ENCODE peak calls at places on chromosomes 13 and 19, in eight cellular contexts. One of them, this sample, is unnamed.

GRCh38 chr13:40236566-40237168 is 429.8 kb downstream of the FOXO1 start:
- DNase-seq in cardiac muscle cell: peak
- DNase-seq in body of pancreas: no peak
- DNase-seq in breast epithelium: no peak
- DNase-seq in tibial artery: peak
- DNase-seq in left lung: no peak
- DNase-seq in AG04450: no peak
- DNase-seq in left ventricle myocardium inferior: peak
- DNase-seq in this sample: no peak

GRCh38 chr19:40625406-40626120 is 24.4 kb downstream of the LTBP4 start:
- DNase-seq in breast epithelium: no peak
- DNase-seq in body of pancreas: no peak
- DNase-seq in cardiac muscle cell: no peak
- DNase-seq in AG04450: no peak
- DNase-seq in tibial artery: no peak
- DNase-seq in left lung: no peak
- DNase-seq in left ventricle myocardium inferior: no peak
- DNase-seq in this sample: no peak

GRCh38 chr13:40031031-40031430 is 375.6 kb downstream of the COG6 start:
- DNase-seq in tibial artery: no peak
- DNase-seq in breast epithelium: no peak
- DNase-seq in left ventricle myocardium inferior: no peak
- DNase-seq in AG04450: peak
- DNase-seq in left lung: no peak
- DNase-seq in body of pancreas: no peak
- DNase-seq in cardiac muscle cell: peak
- DNase-seq in this sample: no peak

GRCh38 chr13:83440465-83440864 is 441.8 kb downstream of the SLITRK1 start:
- DNase-seq in cardiac muscle cell: no peak
- DNase-seq in AG04450: no peak
- DNase-seq in tibial artery: no peak
- DNase-seq in left lung: no peak
- DNase-seq in left ventricle myocardium inferior: no peak
- DNase-seq in breast epithelium: no peak
- DNase-seq in body of pancreas: no peak
- DNase-seq in this sample: no peak

GRCh38 chr19:37979547-37980082 is 72.6 kb downstream of the SIPA1L3 start:
- DNase-seq in AG04450: no peak
- DNase-seq in tibial artery: peak
- DNase-seq in breast epithelium: no peak
- DNase-seq in body of pancreas: no peak
- DNase-seq in left ventricle myocardium inferior: no peak
- DNase-seq in left lung: no peak
- DNase-seq in cardiac muscle cell: no peak
- DNase-seq in this sample: no peak

GRCh38 chr13:74129500-74130144 is 4.6 kb downstream of the KLF12 start:
- DNase-seq in left lung: no peak
- DNase-seq in breast epithelium: no peak
- DNase-seq in left ventricle myocardium inferior: peak
- DNase-seq in AG04450: no peak
- DNase-seq in cardiac muscle cell: no peak
- DNase-seq in body of pancreas: no peak
- DNase-seq in tibial artery: no peak
- DNase-seq in this sample: no peak

GRCh38 chr13:105070452-105070851 is 1465.0 kb downstream of the EFNB2 start:
- DNase-seq in left ventricle myocardium inferior: no peak
- DNase-seq in breast epithelium: no peak
- DNase-seq in body of pancreas: no peak
- DNase-seq in cardiac muscle cell: no peak
- DNase-seq in tibial artery: no peak
- DNase-seq in left lung: no peak
- DNase-seq in AG04450: no peak
- DNase-seq in this sample: no peak

GRCh38 chr13:79353698-79354097 is 52.4 kb downstream of the RBM26 start:
- DNase-seq in body of pancreas: no peak
- DNase-seq in breast epithelium: no peak
- DNase-seq in AG04450: no peak
- DNase-seq in left ventricle myocardium inferior: no peak
- DNase-seq in left lung: no peak
- DNase-seq in tibial artery: no peak
- DNase-seq in cardiac muscle cell: peak
- DNase-seq in this sample: no peak

GRCh38 chr19:53088091-53088490 is 15.1 kb downstream of the ZNF160 start:
- DNase-seq in left ventricle myocardium inferior: no peak
- DNase-seq in body of pancreas: no peak
- DNase-seq in cardiac muscle cell: peak
- DNase-seq in AG04450: no peak
- DNase-seq in left lung: no peak
- DNase-seq in breast epithelium: no peak
- DNase-seq in tibial artery: no peak
- DNase-seq in this sample: no peak

GRCh38 chr13:113040031-113040430 is 65.6 kb upstream of the F7 start:
- DNase-seq in tibial artery: no peak
- DNase-seq in body of pancreas: no peak
- DNase-seq in breast epithelium: no peak
- DNase-seq in AG04450: no peak
- DNase-seq in left lung: no peak
- DNase-seq in cardiac muscle cell: no peak
- DNase-seq in left ventricle myocardium inferior: no peak
- DNase-seq in this sample: no peak

GRCh38 chr19:34171539-34171876 is 796 bp upstream of the LSM14A start:
- DNase-seq in cardiac muscle cell: peak
- DNase-seq in tibial artery: no peak
- DNase-seq in AG04450: peak
- DNase-seq in left lung: no peak
- DNase-seq in breast epithelium: no peak
- DNase-seq in left ventricle myocardium inferior: no peak
- DNase-seq in body of pancreas: no peak
- DNase-seq in this sample: no peak

GRCh38 chr19:13095934-13096890 is 6.4 kb downstream of the LYL1 start:
- DNase-seq in left ventricle myocardium inferior: no peak
- DNase-seq in left lung: no peak
- DNase-seq in cardiac muscle cell: no peak
- DNase-seq in breast epithelium: no peak
- DNase-seq in tibial artery: no peak
- DNase-seq in body of pancreas: no peak
- DNase-seq in AG04450: no peak
- DNase-seq in this sample: no peak

GRCh38 chr19:45294291-45295029 is 28.2 kb downstream of the CKM start:
- DNase-seq in left lung: no peak
- DNase-seq in cardiac muscle cell: no peak
- DNase-seq in left ventricle myocardium inferior: peak
- DNase-seq in breast epithelium: no peak
- DNase-seq in AG04450: no peak
- DNase-seq in body of pancreas: peak
- DNase-seq in tibial artery: peak
- DNase-seq in this sample: peak

GRCh38 chr13:67147257-67148218 is 82.6 kb downstream of the PCDH9 start:
- DNase-seq in body of pancreas: no peak
- DNase-seq in breast epithelium: no peak
- DNase-seq in left lung: no peak
- DNase-seq in AG04450: peak
- DNase-seq in cardiac muscle cell: peak
- DNase-seq in left ventricle myocardium inferior: no peak
- DNase-seq in tibial artery: no peak
- DNase-seq in this sample: no peak

GRCh38 chr19:15540435-15540834 is 32.1 kb downstream of the CYP4F22 start:
- DNase-seq in body of pancreas: no peak
- DNase-seq in breast epithelium: no peak
- DNase-seq in tibial artery: no peak
- DNase-seq in left ventricle myocardium inferior: no peak
- DNase-seq in cardiac muscle cell: no peak
- DNase-seq in left lung: no peak
- DNase-seq in AG04450: no peak
- DNase-seq in this sample: no peak

GRCh38 chr13:41289463-41289881 is 21.6 kb upstream of the NAA16 start:
- DNase-seq in cardiac muscle cell: no peak
- DNase-seq in left ventricle myocardium inferior: no peak
- DNase-seq in breast epithelium: no peak
- DNase-seq in body of pancreas: no peak
- DNase-seq in AG04450: no peak
- DNase-seq in left lung: no peak
- DNase-seq in tibial artery: no peak
- DNase-seq in this sample: no peak

GRCh38 chr19:56476671-56477428 is at the start of gene ZNF667:
- DNase-seq in body of pancreas: no peak
- DNase-seq in breast epithelium: no peak
- DNase-seq in cardiac muscle cell: peak
- DNase-seq in left ventricle myocardium inferior: peak
- DNase-seq in AG04450: no peak
- DNase-seq in left lung: no peak
- DNase-seq in tibial artery: no peak
- DNase-seq in this sample: peak

GRCh38 chr19:56132316-56132822 is 8.7 kb upstream of the ZNF444 start:
- DNase-seq in cardiac muscle cell: peak
- DNase-seq in body of pancreas: no peak
- DNase-seq in left lung: peak
- DNase-seq in left ventricle myocardium inferior: no peak
- DNase-seq in tibial artery: no peak
- DNase-seq in breast epithelium: no peak
- DNase-seq in AG04450: no peak
- DNase-seq in this sample: no peak

GRCh38 chr19:7534531-7534980 is 961 bp upstream of the PNPLA6 start:
- DNase-seq in left ventricle myocardium inferior: peak
- DNase-seq in cardiac muscle cell: peak
- DNase-seq in breast epithelium: no peak
- DNase-seq in tibial artery: peak
- DNase-seq in body of pancreas: peak
- DNase-seq in left lung: peak
- DNase-seq in AG04450: peak
- DNase-seq in this sample: peak

DNA sequence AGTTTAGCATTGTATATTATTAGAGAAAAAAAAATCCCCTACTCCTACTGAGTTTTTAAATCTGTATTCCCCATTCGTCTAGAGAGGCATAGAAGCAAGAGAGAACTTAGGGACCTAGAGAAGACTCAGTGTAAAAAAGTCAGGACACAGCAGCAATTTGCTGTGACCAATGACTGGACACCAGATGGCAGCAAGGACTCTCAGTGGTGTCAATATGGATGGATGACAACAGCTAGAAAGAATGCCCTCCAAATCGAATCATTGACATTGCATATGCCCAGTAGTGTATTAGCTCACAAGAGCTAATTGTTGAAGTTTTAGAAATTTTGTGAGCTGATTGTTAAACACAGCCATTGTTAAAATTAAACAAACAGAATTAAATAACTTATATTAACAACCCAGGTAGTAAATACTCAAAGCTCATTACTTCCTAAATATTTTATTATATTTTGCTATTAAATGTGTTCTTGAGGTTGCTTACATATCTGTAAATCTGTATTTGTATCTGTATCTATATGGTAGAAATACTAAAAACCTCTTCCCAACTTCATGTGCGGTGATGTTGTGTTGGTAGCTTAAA is 43.9 kb downstream of the SIAH3 start:
- DNase-seq in cardiac muscle cell: peak
- DNase-seq in tibial artery: no peak
- DNase-seq in AG04450: no peak
- DNase-seq in body of pancreas: peak
- DNase-seq in left lung: no peak
- DNase-seq in left ventricle myocardium inferior: no peak
- DNase-seq in breast epithelium: no peak
- DNase-seq in this sample: peak
- TF ChIP-seq CTCF in cardiac muscle cell: peak
- TF ChIP-seq CTCF in tibial artery: peak
- TF ChIP-seq CTCF in AG04450: peak
- TF ChIP-seq CTCF in body of pancreas: peak
- TF ChIP-seq CTCF in left lung: peak
- TF ChIP-seq CTCF in left ventricle myocardium inferior: peak
- TF ChIP-seq CTCF in breast epithelium: peak
- TF ChIP-seq CTCF in this sample: peak

GRCh38 chr19:3605770-3606169 is 905 bp downstream of the TBXA2R start:
- DNase-seq in tibial artery: no peak
- DNase-seq in body of pancreas: no peak
- DNase-seq in breast epithelium: no peak
- DNase-seq in left ventricle myocardium inferior: no peak
- DNase-seq in cardiac muscle cell: no peak
- DNase-seq in left lung: no peak
- DNase-seq in AG04450: no peak
- DNase-seq in this sample: no peak
- H3K4me3 ChIP-seq in tibial artery: peak
- H3K4me3 ChIP-seq in body of pancreas: no peak
- H3K4me3 ChIP-seq in breast epithelium: peak
- H3K4me3 ChIP-seq in left ventricle myocardium inferior: peak
- H3K4me3 ChIP-seq in cardiac muscle cell: no peak
- H3K4me3 ChIP-seq in left lung: peak
- H3K4me3 ChIP-seq in AG04450: peak
- H3K4me3 ChIP-seq in this sample: peak

GRCh38 chr13:51222510-51223283 is 499 bp downstream of the FAM124A start:
- DNase-seq in AG04450: no peak
- DNase-seq in breast epithelium: no peak
- DNase-seq in left ventricle myocardium inferior: no peak
- DNase-seq in body of pancreas: no peak
- DNase-seq in left lung: no peak
- DNase-seq in tibial artery: no peak
- DNase-seq in cardiac muscle cell: no peak
- DNase-seq in this sample: no peak
- TF ChIP-seq CTCF in AG04450: no peak
- TF ChIP-seq CTCF in breast epithelium: no peak
- TF ChIP-seq CTCF in left ventricle myocardium inferior: no peak
- TF ChIP-seq CTCF in body of pancreas: no peak
- TF ChIP-seq CTCF in left lung: peak
- TF ChIP-seq CTCF in tibial artery: no peak
- TF ChIP-seq CTCF in cardiac muscle cell: peak
- TF ChIP-seq CTCF in this sample: peak

DNA sequence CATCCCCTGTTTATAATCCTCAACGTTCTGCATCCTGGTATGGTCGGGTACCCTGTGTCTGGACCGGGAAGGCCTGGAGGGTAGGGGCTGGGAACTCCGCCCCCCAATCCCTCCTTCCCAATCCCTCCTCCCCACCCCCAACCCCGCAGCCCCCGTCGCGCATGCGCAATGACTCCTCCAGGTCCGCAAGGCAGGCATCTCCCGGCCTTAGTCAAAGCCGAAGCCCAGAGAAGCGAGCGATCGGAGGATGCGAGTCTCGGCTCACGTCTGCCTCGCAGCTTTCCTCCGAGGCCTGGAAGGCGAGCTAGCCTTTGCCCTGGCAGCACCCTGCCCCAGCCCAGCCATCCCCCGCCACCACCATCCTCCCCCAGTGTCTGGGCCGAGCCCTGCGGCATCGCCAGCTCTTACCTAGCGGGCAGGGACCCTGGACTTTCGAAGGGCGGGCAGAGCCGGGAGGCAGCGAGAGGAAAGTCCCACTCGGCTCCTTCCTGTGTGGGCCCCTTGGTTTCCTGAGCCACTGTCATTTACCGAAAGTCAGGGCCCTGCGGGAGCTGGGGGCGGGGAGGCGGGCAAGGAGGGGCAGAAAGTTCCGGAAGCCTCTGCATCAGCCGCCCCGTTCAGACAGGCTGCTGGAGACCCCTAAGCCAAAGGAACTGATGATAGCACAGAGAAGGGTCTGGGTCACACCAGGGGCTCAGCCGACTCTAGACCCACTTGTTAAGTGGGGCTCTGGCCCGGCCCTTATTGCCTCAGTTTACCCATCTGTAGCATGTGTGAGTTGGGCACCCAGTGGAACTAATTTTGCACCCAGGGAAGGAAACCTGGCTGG is at the start of gene JAK3:
- DNase-seq in body of pancreas: no peak
- DNase-seq in tibial artery: no peak
- DNase-seq in left ventricle myocardium inferior: peak
- DNase-seq in breast epithelium: no peak
- DNase-seq in left lung: peak
- DNase-seq in cardiac muscle cell: peak
- DNase-seq in AG04450: no peak
- DNase-seq in this sample: peak
- H3K4me3 ChIP-seq in body of pancreas: no peak
- H3K4me3 ChIP-seq in tibial artery: peak
- H3K4me3 ChIP-seq in left ventricle myocardium inferior: peak
- H3K4me3 ChIP-seq in breast epithelium: peak
- H3K4me3 ChIP-seq in left lung: peak
- H3K4me3 ChIP-seq in cardiac muscle cell: no peak
- H3K4me3 ChIP-seq in AG04450: peak
- H3K4me3 ChIP-seq in this sample: peak